ENCODE peak calls at places on chromosomes 5 and 9, in five cellular contexts. N, M, B, X and S are unnamed samples.

GRCh38 chr5:108386345-108387061 is 4.6 kb upstream of the FBXL17 start:
- DNase-seq in N (no peak), M (no peak), B (no peak), X (no peak), S (no peak)

GRCh38 chr5:57662991-57663390 is 180.4 kb upstream of the ACTBL2 start:
- DNase-seq in N (no peak), M (no peak), B (no peak), X (no peak), S (no peak)

GRCh38 chr5:156147251-156147947 is 179.6 kb upstream of the SGCD start:
- DNase-seq in N (peak), M (no peak), B (no peak), X (no peak), S (no peak)

GRCh38 chr9:115649991-115650472 is 503.6 kb upstream of the PAPPA start:
- DNase-seq in N (no peak), M (peak), B (peak), X (no peak), S (no peak)

GRCh38 chr9:31730398-31730797 is 654.0 kb upstream of the ACO1 start:
- DNase-seq in N (no peak), M (no peak), B (no peak), X (no peak), S (no peak)

GRCh38 chr9:129432671-129433154 is 188.2 kb downstream of the C9orf50 start:
- DNase-seq in N (no peak), M (no peak), B (no peak), X (no peak), S (no peak)

GRCh38 chr5:83474170-83474796 is 2.7 kb downstream of the VCAN start:
- DNase-seq in N (peak), M (peak), B (peak), X (peak), S (peak)

GRCh38 chr9:89593776-89594427 is 10.9 kb upstream of the GADD45G start:
- DNase-seq in N (peak), M (peak), B (no peak), X (peak), S (peak)

GRCh38 chr5:2183154-2184023 is 300.7 kb upstream of the IRX4 start:
- DNase-seq in N (no peak), M (no peak), B (no peak), X (no peak), S (no peak)

GRCh38 chr5:142845402-142845901 is 75.3 kb downstream of the ARHGAP26 start:
- DNase-seq in N (no peak), M (no peak), B (no peak), X (no peak), S (peak)

GRCh38 chr9:103627731-103628130 is 466.4 kb upstream of the SMC2 start:
- DNase-seq in N (no peak), M (no peak), B (no peak), X (no peak), S (no peak)

GRCh38 chr5:34563951-34564705 is 92.0 kb upstream of the RAI14 start:
- DNase-seq in N (no peak), M (peak), B (no peak), X (no peak), S (no peak)

GRCh38 chr5:135625961-135626360 is 47.2 kb upstream of the CXCL14 start:
- DNase-seq in N (no peak), M (no peak), B (peak), X (no peak), S (no peak)

GRCh38 chr5:64869419-64869818 is 100.7 kb downstream of the CWC27 start:
- DNase-seq in N (peak), M (no peak), B (no peak), X (no peak), S (no peak)

GRCh38 chr5:113264061-113264460 is 170.7 kb downstream of the TSSK1B start:
- DNase-seq in N (no peak), M (no peak), B (no peak), X (no peak), S (no peak)

GRCh38 chr9:87086111-87086510 is 138.8 kb upstream of the GAS1 start:
- DNase-seq in N (no peak), M (no peak), B (no peak), X (no peak), S (no peak)

GRCh38 chr5:150293091-150293941 is 3.7 kb upstream of the CAMK2A start:
- DNase-seq in N (no peak), M (no peak), B (no peak), X (peak), S (no peak)
- TF ChIP-seq POLR2A in N (no peak), M (no peak), B (no peak), X (no peak), S (no peak)

GRCh38 chr5:148972958-148973357 is 89.9 kb downstream of the SH3TC2 start:
- DNase-seq in N (peak), M (peak), B (peak), X (no peak), S (no peak)
- TF ChIP-seq POLR2A in N (no peak), M (no peak), B (no peak), X (no peak), S (no peak)

GRCh38 chr9:137211532-137211931 is 6.0 kb downstream of the NDOR1 start:
- DNase-seq in N (no peak), M (no peak), B (no peak), X (no peak), S (no peak)
- TF ChIP-seq POLR2A in N (no peak), M (no peak), B (no peak), X (no peak), S (no peak)

GRCh38 chr9:131126059-131126426 is 657 bp downstream of the NUP214 start:
- DNase-seq in N (no peak), M (no peak), B (no peak), X (no peak), S (no peak)

GRCh38 chr9:131129183-131129582 is 3.8 kb downstream of the NUP214 start:
- DNase-seq in N (no peak), M (no peak), B (no peak), X (no peak), S (no peak)

GRCh38 chr9:131122158-131122557 is 3.2 kb upstream of the NUP214 start:
- DNase-seq in N (no peak), M (no peak), B (no peak), X (no peak), S (no peak)

GRCh38 chr9:131125038-131125287 is 423 bp upstream of the NUP214 start:
- DNase-seq in N (peak), M (no peak), B (no peak), X (no peak), S (no peak)

DNA sequence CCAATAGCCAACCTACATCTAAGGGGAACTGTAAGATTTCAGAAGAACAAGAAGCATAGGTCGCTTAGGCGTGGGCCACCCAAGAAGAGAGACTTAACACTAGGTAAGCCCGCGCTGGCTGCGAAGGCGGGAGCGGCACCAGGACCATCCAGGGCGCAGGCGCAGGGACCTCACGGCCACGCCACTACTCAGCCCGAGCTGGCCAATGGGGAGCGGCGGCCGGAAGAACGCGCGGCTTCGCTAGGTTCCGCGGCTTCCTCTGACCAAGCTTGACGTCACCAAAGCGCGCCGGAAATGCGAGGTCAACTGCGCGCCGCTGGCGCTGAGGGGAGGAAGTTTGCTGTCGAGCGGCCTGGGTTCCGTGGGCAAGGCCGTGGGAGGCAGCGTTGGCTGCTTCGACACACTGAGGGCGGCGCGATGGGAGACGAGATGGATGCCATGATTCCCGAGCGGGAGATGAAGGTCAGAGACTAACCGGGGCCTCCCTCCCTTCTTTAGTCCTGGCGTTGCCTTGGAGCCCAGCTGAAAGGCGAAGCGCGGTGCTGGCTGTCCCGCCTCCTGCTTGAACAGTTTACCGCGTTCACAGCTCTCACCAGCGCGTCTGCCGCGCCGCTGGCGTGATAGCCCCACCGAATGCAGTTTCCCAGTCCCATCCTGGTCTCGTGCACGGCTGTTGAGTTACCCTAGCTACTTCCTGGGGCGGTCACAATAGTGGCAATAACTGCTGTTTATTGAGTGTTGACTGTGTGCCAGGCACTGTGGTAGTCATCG is at the start of gene NUP214:
- DNase-seq in N (peak), M (peak), B (peak), X (peak), S (peak)
- TF ChIP-seq POLR2A in N (peak), M (peak), B (no peak), X (peak), S (peak)

DNA sequence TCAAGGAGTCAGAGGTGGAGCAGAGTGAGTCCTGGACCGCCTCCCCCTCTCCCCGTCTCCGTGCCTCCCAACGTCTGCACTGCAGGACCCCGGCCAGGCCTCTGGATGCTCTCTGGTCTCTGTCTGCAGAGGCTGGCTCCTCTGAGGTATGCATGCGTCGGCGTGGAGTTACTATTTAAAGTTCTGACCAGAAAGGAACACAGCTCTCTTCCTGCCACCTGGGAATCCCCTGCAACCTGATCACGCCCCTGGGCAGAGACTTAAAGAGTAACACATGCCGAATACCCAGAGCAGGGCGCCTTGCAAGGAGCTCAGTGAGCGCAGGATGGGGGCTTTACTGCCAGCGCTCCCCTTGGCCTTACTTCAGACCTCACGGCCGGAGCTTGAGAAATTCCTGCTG is 16.0 kb downstream of the ANXA6 start:
- DNase-seq in N (no peak), M (no peak), B (no peak), X (no peak), S (no peak)
- TF ChIP-seq POLR2A in N (no peak), M (no peak), B (no peak), X (no peak), S (no peak)

DNA sequence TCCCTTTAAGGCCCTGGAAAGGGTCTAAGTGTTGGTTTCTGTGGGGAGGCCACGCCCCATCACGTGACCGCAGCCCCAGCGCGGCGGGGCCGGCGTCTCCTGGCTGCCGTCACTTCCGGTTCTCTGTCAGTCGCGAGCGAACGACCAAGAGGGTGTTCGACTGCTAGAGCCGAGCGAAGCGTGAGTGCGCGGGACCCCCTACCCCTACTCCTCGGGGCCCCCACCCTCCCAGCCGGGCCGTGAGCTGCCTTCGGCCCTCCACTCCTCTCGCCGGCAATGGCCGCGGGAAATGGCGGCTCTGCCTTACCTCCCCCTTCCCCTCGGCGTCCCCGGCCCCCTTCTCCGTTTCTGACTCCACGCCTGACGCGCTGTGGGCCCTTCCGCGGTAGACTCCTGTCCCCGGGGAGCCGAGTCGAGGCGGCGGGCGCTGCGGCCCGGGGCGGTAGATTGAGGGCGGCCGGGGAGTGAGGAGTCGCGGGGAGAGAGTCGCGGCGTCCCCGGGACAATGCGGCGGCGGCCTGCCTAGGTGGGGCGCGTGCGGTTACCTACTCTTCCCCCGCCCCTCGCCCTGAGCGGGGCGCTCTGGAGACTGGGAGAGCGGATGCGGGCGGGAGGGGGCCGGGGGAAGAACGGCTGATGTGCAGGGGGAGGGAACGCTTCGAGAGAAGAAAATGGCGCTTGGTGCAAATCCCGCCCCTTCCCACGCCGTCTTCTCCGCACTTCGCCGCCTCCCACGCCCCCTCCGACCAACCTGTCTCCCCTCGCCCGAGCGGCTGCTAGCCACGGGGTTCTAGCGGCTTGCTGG is at the start of gene SUB1:
- DNase-seq in N (peak), M (peak), B (peak), X (peak), S (peak)
- TF ChIP-seq POLR2A in N (peak), M (peak), B (no peak), X (peak), S (peak)

DNA sequence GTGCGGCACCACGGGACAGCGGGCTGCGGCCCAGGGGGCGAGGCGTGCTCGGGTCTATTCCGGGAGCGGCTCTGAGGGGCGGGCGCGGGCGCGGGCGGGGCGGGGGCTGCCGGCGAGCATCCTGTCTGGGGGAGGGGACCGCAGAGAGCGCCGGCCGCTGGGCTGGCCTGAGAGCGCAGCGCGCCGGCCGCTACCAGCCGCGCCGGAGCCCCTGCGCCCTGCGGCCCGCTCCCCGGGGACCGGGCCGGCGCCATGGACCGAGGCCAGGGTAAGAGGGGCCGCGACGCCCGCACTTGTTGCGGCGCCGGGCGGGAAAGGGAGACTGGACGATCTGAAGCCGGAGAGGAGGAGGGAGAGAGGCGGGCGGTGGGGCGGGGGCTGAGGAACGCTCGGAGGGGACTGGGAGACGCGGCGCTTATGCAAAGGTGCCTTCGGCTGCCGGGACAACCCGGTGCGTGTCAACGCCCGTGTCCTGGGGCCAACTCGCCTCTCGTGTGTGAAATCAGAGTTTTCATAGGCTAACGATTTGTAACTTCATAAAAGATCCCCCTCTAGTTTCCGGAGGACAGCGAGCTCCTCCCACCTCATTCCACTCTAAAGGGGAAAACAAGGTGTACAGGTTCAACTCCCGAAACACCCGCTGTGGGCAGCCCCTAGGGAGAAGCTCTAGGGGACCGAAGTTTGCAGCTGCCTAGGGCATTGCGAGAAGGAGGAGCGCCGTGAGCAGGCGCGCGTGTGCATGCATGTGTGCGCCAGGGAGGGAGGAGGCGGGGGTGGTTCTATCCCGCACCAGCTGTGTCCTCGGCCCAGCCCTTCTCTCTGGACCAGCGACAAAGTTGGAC is at the start of gene AFAP1L1:
- DNase-seq in N (peak), M (peak), B (peak), X (peak), S (peak)
- TF ChIP-seq POLR2A in N (peak), M (no peak), B (no peak), X (no peak), S (no peak)

GRCh38 chr9:127878001-127878651 is 651 bp upstream of the AK1 start:
- DNase-seq in N (no peak), M (no peak), B (no peak), X (no peak), S (no peak)
- TF ChIP-seq POLR2A in N (no peak), M (no peak), B (no peak), X (no peak), S (no peak)

GRCh38 chr9:135009711-135010362 is 77.6 kb upstream of the OLFM1 start:
- DNase-seq in N (no peak), M (no peak), B (no peak), X (peak), S (peak)
- TF ChIP-seq POLR2A in N (no peak), M (no peak), B (no peak), X (no peak), S (no peak)

DNA sequence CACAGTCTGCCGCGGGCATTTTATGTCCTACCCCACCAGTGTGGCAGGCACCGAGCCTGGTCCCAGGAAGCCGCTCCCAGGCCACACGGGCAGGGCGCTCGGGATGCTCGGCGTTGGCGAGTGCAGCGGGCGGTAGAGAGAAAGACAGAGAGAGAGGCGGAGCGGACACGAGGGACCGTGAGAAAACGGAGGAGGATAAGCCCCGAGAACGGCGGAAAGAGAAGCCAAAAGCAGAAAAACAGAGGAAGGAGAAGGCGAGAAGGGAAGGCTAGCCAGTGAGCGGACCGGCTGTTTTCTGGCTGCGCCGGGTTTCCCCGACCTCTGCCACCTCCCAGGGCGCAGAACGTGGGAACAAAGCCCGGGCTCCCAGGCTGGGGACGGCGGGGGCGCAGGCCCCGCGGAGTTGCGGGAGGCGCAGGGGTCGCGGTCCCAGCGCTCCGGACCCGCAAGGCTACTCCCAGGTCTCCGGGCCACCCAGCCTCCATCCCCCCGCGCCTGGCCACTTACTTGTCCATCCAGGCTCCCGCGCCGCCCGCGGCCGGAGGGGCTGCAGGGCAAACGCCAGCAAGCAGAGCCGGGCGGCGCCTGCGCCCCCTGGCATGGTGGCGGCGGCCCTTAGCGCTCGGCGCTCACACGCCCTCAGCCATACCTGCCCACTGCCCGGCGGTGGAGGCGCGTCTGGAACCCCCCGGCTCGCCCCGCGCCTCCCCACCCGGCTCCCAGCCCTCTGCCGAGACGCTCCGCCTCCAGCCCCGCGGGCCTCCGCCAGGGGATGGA is at the start of gene ADAM19:
- DNase-seq in N (peak), M (peak), B (no peak), X (peak), S (no peak)
- TF ChIP-seq POLR2A in N (peak), M (no peak), B (no peak), X (no peak), S (no peak)